ENCODE peak calls at places on chromosomes 16 and 17, in six cellular contexts. One of them, this sample, is unnamed.

GRCh38 chr16:19601083-19601976 is 45.8 kb downstream of the VPS35L start:
- DNase-seq in pancreas: no peak
- DNase-seq in PC-3: peak; percentile 47
- DNase-seq in RWPE1: peak; percentile 31
- DNase-seq in GM12865: peak; percentile 45
- DNase-seq in GM06990: no peak
- DNase-seq in this sample: peak; percentile 24

GRCh38 chr17:44394833-44395232 is 5.4 kb upstream of the ITGA2B start:
- DNase-seq in pancreas: no peak
- DNase-seq in PC-3: no peak
- DNase-seq in RWPE1: no peak
- DNase-seq in GM12865: no peak
- DNase-seq in GM06990: no peak
- DNase-seq in this sample: no peak

GRCh38 chr16:66953462-66954096 is 7.5 kb upstream of the CES3 start:
- DNase-seq in pancreas: no peak
- DNase-seq in PC-3: no peak
- DNase-seq in RWPE1: peak; percentile 61
- DNase-seq in GM12865: no peak
- DNase-seq in GM06990: no peak
- DNase-seq in this sample: no peak

GRCh38 chr17:80575057-80575875 is 30.6 kb downstream of the RPTOR start:
- DNase-seq in pancreas: peak; percentile 71
- DNase-seq in PC-3: peak; percentile 98
- DNase-seq in RWPE1: peak; percentile 81
- DNase-seq in GM12865: peak; percentile 94
- DNase-seq in GM06990: peak; percentile 69
- DNase-seq in this sample: peak; percentile 91

GRCh38 chr17:41836550-41837196 is 641 bp upstream of the NT5C3B start:
- DNase-seq in pancreas: no peak
- DNase-seq in PC-3: no peak
- DNase-seq in RWPE1: no peak
- DNase-seq in GM12865: no peak
- DNase-seq in GM06990: no peak
- DNase-seq in this sample: no peak

GRCh38 chr16:85209526-85210121 is 97.4 kb upstream of the CIBAR2 start:
- DNase-seq in pancreas: peak; percentile 38
- DNase-seq in PC-3: no peak
- DNase-seq in RWPE1: no peak
- DNase-seq in GM12865: no peak
- DNase-seq in GM06990: no peak
- DNase-seq in this sample: no peak

GRCh38 chr17:80176757-80177156 is 6.9 kb downstream of the CARD14 start:
- DNase-seq in pancreas: no peak
- DNase-seq in PC-3: no peak
- DNase-seq in RWPE1: no peak
- DNase-seq in GM12865: no peak
- DNase-seq in GM06990: no peak
- DNase-seq in this sample: no peak

GRCh38 chr16:590165-590874 is 454 bp downstream of the RAB40C start:
- DNase-seq in pancreas: no peak
- DNase-seq in PC-3: peak; percentile 23
- DNase-seq in RWPE1: no peak
- DNase-seq in GM12865: no peak
- DNase-seq in GM06990: peak; percentile 48
- DNase-seq in this sample: no peak

GRCh38 chr16:3001316-3001715 is 11.4 kb upstream of the CLDN9 start:
- DNase-seq in pancreas: no peak
- DNase-seq in PC-3: no peak
- DNase-seq in RWPE1: no peak
- DNase-seq in GM12865: no peak
- DNase-seq in GM06990: no peak
- DNase-seq in this sample: no peak

GRCh38 chr16:57743458-57743857 is 7.9 kb downstream of the KATNB1 start:
- DNase-seq in pancreas: no peak
- DNase-seq in PC-3: no peak
- DNase-seq in RWPE1: no peak
- DNase-seq in GM12865: no peak
- DNase-seq in GM06990: no peak
- DNase-seq in this sample: no peak

GRCh38 chr17:16255481-16255901 is 38.5 kb downstream of the PIGL start:
- DNase-seq in pancreas: peak; percentile 80
- DNase-seq in PC-3: no peak
- DNase-seq in RWPE1: no peak
- DNase-seq in GM12865: no peak
- DNase-seq in GM06990: no peak
- DNase-seq in this sample: no peak

GRCh38 chr16:56635441-56635967 is 3.0 kb upstream of the MT1A start:
- DNase-seq in pancreas: no peak
- DNase-seq in PC-3: no peak
- DNase-seq in RWPE1: no peak
- DNase-seq in GM12865: no peak
- DNase-seq in GM06990: no peak
- DNase-seq in this sample: no peak

GRCh38 chr17:41734949-41735313 is 488 bp upstream of the HAP1 start:
- DNase-seq in pancreas: no peak
- DNase-seq in PC-3: no peak
- DNase-seq in RWPE1: no peak
- DNase-seq in GM12865: no peak
- DNase-seq in GM06990: no peak
- DNase-seq in this sample: no peak

GRCh38 chr16:1667271-1667670 is 10.8 kb upstream of the JPT2 start:
- DNase-seq in pancreas: no peak
- DNase-seq in PC-3: no peak
- DNase-seq in RWPE1: no peak
- DNase-seq in GM12865: no peak
- DNase-seq in GM06990: no peak
- DNase-seq in this sample: no peak

GRCh38 chr16:49855280-49855821 is 561 bp downstream of the ZNF423 start:
- DNase-seq in pancreas: peak; percentile 92
- DNase-seq in PC-3: peak; percentile 46
- DNase-seq in RWPE1: peak; percentile 38
- DNase-seq in GM12865: peak; percentile 87
- DNase-seq in GM06990: peak; percentile 78
- DNase-seq in this sample: peak; percentile 70

GRCh38 chr17:50169121-50169764 is 3.4 kb downstream of the SGCA start:
- DNase-seq in pancreas: no peak
- DNase-seq in PC-3: peak; percentile 80
- DNase-seq in RWPE1: peak; percentile 57
- DNase-seq in GM12865: peak; percentile 82
- DNase-seq in GM06990: peak; percentile 81
- DNase-seq in this sample: peak; percentile 75

GRCh38 chr17:48970865-48971687 is 2.7 kb upstream of the GIP start:
- DNase-seq in pancreas: no peak
- DNase-seq in PC-3: no peak
- DNase-seq in RWPE1: no peak
- DNase-seq in GM12865: no peak
- DNase-seq in GM06990: no peak
- DNase-seq in this sample: no peak

GRCh38 chr16:22078656-22079055 is 13.7 kb upstream of the VWA3A start:
- DNase-seq in pancreas: no peak
- DNase-seq in PC-3: no peak
- DNase-seq in RWPE1: no peak
- DNase-seq in GM12865: no peak
- DNase-seq in GM06990: no peak
- DNase-seq in this sample: no peak

GRCh38 chr17:63942309-63942985 is 10.3 kb upstream of the CD79B start:
- DNase-seq in pancreas: no peak
- DNase-seq in PC-3: no peak
- DNase-seq in RWPE1: no peak
- DNase-seq in GM12865: no peak
- DNase-seq in GM06990: no peak
- DNase-seq in this sample: no peak

GRCh38 chr16:2520784-2521577 is 810 bp downstream of the AMDHD2 start:
- DNase-seq in pancreas: peak; percentile 16
- DNase-seq in PC-3: peak; percentile 76
- DNase-seq in RWPE1: peak; percentile 86
- DNase-seq in GM12865: peak; percentile 62
- DNase-seq in GM06990: peak; percentile 72
- DNase-seq in this sample: peak; percentile 58

GRCh38 chr17:33676444-33676843 is 383.3 kb upstream of the ASIC2 start:
- DNase-seq in pancreas: no peak
- DNase-seq in PC-3: no peak
- DNase-seq in RWPE1: no peak
- DNase-seq in GM12865: no peak
- DNase-seq in GM06990: no peak
- DNase-seq in this sample: no peak

GRCh38 chr17:28892024-28892423 is 5.5 kb downstream of the FLOT2 start:
- DNase-seq in pancreas: no peak
- DNase-seq in PC-3: no peak
- DNase-seq in RWPE1: no peak
- DNase-seq in GM12865: peak; percentile 89
- DNase-seq in GM06990: peak; percentile 71
- DNase-seq in this sample: peak; percentile 51

GRCh38 chr17:79779088-79779529 is 1.2 kb downstream of the CBX2 start:
- DNase-seq in pancreas: no peak
- DNase-seq in PC-3: no peak
- DNase-seq in RWPE1: no peak
- DNase-seq in GM12865: no peak
- DNase-seq in GM06990: no peak
- DNase-seq in this sample: no peak

GRCh38 chr17:15257316-15257925 is 7.7 kb downstream of the PMP22 start:
- DNase-seq in pancreas: peak; percentile 62
- DNase-seq in PC-3: peak; percentile 99
- DNase-seq in RWPE1: peak; percentile 59
- DNase-seq in GM12865: peak; percentile 64
- DNase-seq in GM06990: peak; percentile 25
- DNase-seq in this sample: peak; percentile 75

GRCh38 chr17:56838687-56839086 is 4.7 kb downstream of the DGKE start:
- DNase-seq in pancreas: no peak
- DNase-seq in PC-3: no peak
- DNase-seq in RWPE1: no peak
- DNase-seq in GM12865: no peak
- DNase-seq in GM06990: no peak
- DNase-seq in this sample: no peak
- TF ChIP-seq CTCF in pancreas: no peak
- TF ChIP-seq CTCF in PC-3: no peak
- TF ChIP-seq CTCF in RWPE1: no peak
- TF ChIP-seq CTCF in GM12865: no peak
- TF ChIP-seq CTCF in GM06990: no peak
- TF ChIP-seq CTCF in this sample: no peak

DNA sequence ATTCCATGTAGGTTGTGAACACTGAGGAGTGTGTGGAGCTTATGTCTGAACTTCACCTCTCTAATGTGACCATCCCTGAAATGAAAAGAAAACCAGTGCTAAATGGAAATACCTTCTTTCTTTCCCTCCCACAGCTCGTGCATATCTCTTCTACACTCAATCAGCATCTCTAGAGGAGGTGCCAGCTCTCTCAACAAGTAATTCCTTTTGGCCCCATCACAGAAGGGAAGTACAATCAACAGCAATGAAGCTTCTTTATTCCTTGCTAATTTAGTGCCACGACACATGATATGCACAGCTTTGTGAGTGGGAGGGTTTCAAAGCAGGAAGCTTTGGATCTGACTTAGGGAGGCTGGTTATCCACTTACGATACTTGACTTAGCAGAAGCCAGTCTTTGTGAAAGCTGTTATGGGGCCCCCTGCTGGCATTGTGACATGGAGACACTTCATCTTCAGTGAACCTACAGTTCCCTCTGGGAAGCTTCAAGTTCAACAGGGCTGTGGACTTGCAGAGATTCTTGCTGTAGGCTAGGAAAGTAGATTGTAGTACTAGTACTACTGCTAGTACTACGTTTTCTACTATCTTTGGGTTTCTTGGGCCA is 81.0 kb downstream of the TMEM100 start:
- DNase-seq in pancreas: peak; percentile 5
- DNase-seq in PC-3: peak; percentile 74
- DNase-seq in RWPE1: no peak
- DNase-seq in GM12865: peak; percentile 78
- DNase-seq in GM06990: no peak
- DNase-seq in this sample: peak; percentile 26
- TF ChIP-seq CTCF in pancreas: peak; percentile 48
- TF ChIP-seq CTCF in PC-3: peak; percentile 88
- TF ChIP-seq CTCF in RWPE1: no peak
- TF ChIP-seq CTCF in GM12865: peak; percentile 73
- TF ChIP-seq CTCF in GM06990: peak; percentile 85
- TF ChIP-seq CTCF in this sample: peak; percentile 35

DNA sequence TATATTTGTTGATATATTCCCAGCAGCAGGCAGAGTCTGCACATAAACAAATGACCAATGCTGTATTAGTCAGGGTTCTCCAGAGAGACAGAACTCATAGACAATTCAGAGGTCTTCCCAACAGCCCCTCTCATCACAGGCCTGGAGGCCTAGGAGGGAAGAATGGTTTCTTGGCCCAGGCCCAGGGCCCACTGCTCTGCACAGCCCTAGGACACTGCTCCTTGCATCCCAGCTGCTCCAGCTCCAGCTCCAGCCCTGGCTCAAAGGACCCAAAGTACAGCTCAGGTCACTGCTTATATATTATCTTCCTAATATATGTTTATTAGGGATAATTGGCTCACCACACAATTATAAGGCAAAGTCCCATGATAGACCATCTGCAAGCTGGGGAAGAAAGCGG is 749.9 kb downstream of the KCNJ2 start:
- DNase-seq in pancreas: no peak
- DNase-seq in PC-3: no peak
- DNase-seq in RWPE1: no peak
- DNase-seq in GM12865: no peak
- DNase-seq in GM06990: no peak
- DNase-seq in this sample: no peak
- TF ChIP-seq CTCF in pancreas: no peak
- TF ChIP-seq CTCF in PC-3: no peak
- TF ChIP-seq CTCF in RWPE1: no peak
- TF ChIP-seq CTCF in GM12865: no peak
- TF ChIP-seq CTCF in GM06990: no peak
- TF ChIP-seq CTCF in this sample: no peak

DNA sequence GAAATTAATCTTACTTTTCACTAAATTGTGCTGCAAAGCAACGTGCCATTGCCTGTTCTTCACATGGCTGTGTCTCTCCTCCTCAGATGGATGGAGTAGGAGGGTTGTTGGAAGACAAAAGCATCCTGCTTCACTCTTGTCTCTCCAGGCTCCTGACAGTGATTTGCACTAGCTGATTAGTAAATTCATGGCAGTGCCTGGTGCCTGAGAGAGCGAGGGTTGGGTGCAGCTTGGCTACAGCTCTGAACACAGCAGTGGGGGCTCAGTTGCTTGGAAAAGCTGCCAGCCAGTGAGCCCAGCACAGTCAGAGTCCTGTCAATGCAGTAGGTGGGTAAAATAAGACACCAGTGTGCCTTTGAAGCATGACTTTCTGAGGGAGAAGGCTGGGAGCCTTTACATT is 37.4 kb downstream of the CDH13 start:
- DNase-seq in pancreas: no peak
- DNase-seq in PC-3: no peak
- DNase-seq in RWPE1: no peak
- DNase-seq in GM12865: no peak
- DNase-seq in GM06990: no peak
- DNase-seq in this sample: no peak
- TF ChIP-seq CTCF in pancreas: no peak
- TF ChIP-seq CTCF in PC-3: no peak
- TF ChIP-seq CTCF in RWPE1: no peak
- TF ChIP-seq CTCF in GM12865: no peak
- TF ChIP-seq CTCF in GM06990: no peak
- TF ChIP-seq CTCF in this sample: no peak